ENCODE peak calls at places on chromosome 1, in ten cellular contexts. F, X, G, C, P, K, E, D, B and N are unnamed samples.

GRCh38 chr1:160346953-160347352 is 3.8 kb downstream of the NCSTN start:
- DNase-seq in F (no peak), X (no peak), G (peak), C (no peak), P (no peak), K (no peak), E (no peak), D (no peak), B (no peak), N (no peak)

GRCh38 chr1:116990612-116991151 is 10.9 kb upstream of the CD101 start:
- DNase-seq in F (no peak), X (no peak), G (no peak), C (no peak), P (no peak), K (no peak), E (no peak), D (peak), B (no peak), N (no peak)

GRCh38 chr1:159091547-159092397 is 15.2 kb upstream of the AIM2 start:
- DNase-seq in F (no peak), X (peak), G (peak), C (peak), P (no peak), K (no peak), E (no peak), D (peak), B (no peak), N (no peak)

GRCh38 chr1:228955691-228956090 is 220.4 kb downstream of the RHOU start:
- DNase-seq in F (no peak), X (no peak), G (no peak), C (peak), P (no peak), K (peak), E (no peak), D (peak), B (no peak), N (no peak)

GRCh38 chr1:1356796-1357401 is 1.5 kb downstream of the MXRA8 start:
- DNase-seq in F (no peak), X (no peak), G (no peak), C (peak), P (no peak), K (peak), E (no peak), D (peak), B (no peak), N (no peak)

GRCh38 chr1:56481140-56481694 is 98.1 kb downstream of the PLPP3 start:
- DNase-seq in F (no peak), X (no peak), G (no peak), C (no peak), P (no peak), K (no peak), E (no peak), D (no peak), B (no peak), N (no peak)

GRCh38 chr1:159775716-159776115 is 5.0 kb upstream of the DUSP23 start:
- DNase-seq in F (no peak), X (no peak), G (no peak), C (peak), P (no peak), K (no peak), E (no peak), D (peak), B (no peak), N (no peak)

GRCh38 chr1:1293618-1294249 is 13.5 kb downstream of the SCNN1D start:
- DNase-seq in F (no peak), X (no peak), G (no peak), C (no peak), P (no peak), K (no peak), E (no peak), D (no peak), B (no peak), N (no peak)

GRCh38 chr1:36327421-36328087 is 4.1 kb upstream of the EVA1B start:
- DNase-seq in F (no peak), X (no peak), G (peak), C (peak), P (no peak), K (no peak), E (no peak), D (peak), B (no peak), N (no peak)